ENCODE peak calls at places on chromosomes 2 and 18, in eight cellular contexts. J, Q, M, A, I, Z, K and P are unnamed samples.

GRCh38 chr2:240986787-240987411 is 11.5 kb upstream of the SNED1 start:
- DNase-seq in J (no peak), I (peak), Z (peak), Q (peak), K (peak), M (no peak), A (no peak), P (peak)

GRCh38 chr2:169139993-169140767 is 70.8 kb downstream of the DHRS9 start:
- DNase-seq in A (no peak), Q (no peak), M (no peak), J (no peak), K (no peak), I (no peak), Z (no peak), P (no peak)

GRCh38 chr18:56168049-56168781 is 470.2 kb downstream of the TXNL1 start:
- DNase-seq in I (no peak), K (no peak), Z (peak), J (no peak), A (no peak), M (no peak), Q (peak), P (peak)

GRCh38 chr2:191691016-191691725 is 13.2 kb downstream of the NABP1 start:
- DNase-seq in Q (peak), M (no peak), A (no peak), K (no peak), I (no peak), J (peak), Z (no peak), P (peak)

GRCh38 chr2:27720004-27720551 is 51.4 kb upstream of the MRPL33 start:
- DNase-seq in J (peak), M (peak), Q (peak), I (no peak), Z (no peak), K (no peak), A (no peak), P (peak)

GRCh38 chr2:133498615-133499585 is 69.4 kb downstream of the NCKAP5 start:
- DNase-seq in A (no peak), J (no peak), Q (no peak), M (no peak), Z (no peak), I (no peak), K (no peak), P (no peak)

GRCh38 chr2:121881038-121881437 is 125.6 kb downstream of the TSN start:
- DNase-seq in A (no peak), Q (no peak), J (no peak), I (no peak), K (no peak), M (no peak), Z (no peak), P (no peak)

GRCh38 chr18:74951165-74951760 is 257.7 kb downstream of the PTGR3 start:
- DNase-seq in M (no peak), I (no peak), A (no peak), Z (no peak), K (peak), Q (peak), J (no peak), P (peak)

GRCh38 chr2:95323347-95324155 is 26.4 kb downstream of the KCNIP3 start:
- DNase-seq in K (no peak), I (no peak), Q (peak), A (no peak), M (no peak), J (peak), Z (no peak), P (no peak)

GRCh38 chr2:37798315-37799005 is 126.6 kb upstream of the RMDN2 start:
- DNase-seq in J (no peak), I (no peak), K (no peak), A (no peak), M (no peak), Z (no peak), Q (peak), P (peak)

GRCh38 chr2:1769703-1770422 is 25.5 kb upstream of the PXDN start:
- DNase-seq in M (no peak), J (peak), Q (peak), I (no peak), K (no peak), Z (no peak), A (peak), P (peak)

GRCh38 chr2:149573760-149574159 is 13.8 kb downstream of the MMADHC start:
- DNase-seq in Z (no peak), A (no peak), J (no peak), Q (peak), I (no peak), M (no peak), K (no peak), P (peak)

GRCh38 chr2:239101071-239101470 is 253.2 kb downstream of the TWIST2 start:
- DNase-seq in Q (no peak), I (no peak), J (no peak), A (no peak), Z (no peak), M (no peak), K (no peak), P (no peak)

GRCh38 chr2:129248183-129248582 is 731.3 kb upstream of the RAB6C start:
- DNase-seq in Z (no peak), A (no peak), K (no peak), J (no peak), Q (no peak), M (no peak), I (no peak), P (no peak)

GRCh38 chr2:30631051-30631671 is 176.1 kb downstream of the CAPN13 start:
- DNase-seq in M (no peak), Z (no peak), I (no peak), A (peak), Q (no peak), K (no peak), J (no peak), P (no peak)

GRCh38 chr2:237154050-237154638 is 68.5 kb downstream of the COPS8 start:
- DNase-seq in A (peak), J (peak), M (no peak), I (no peak), K (no peak), Q (peak), Z (no peak), P (peak)

GRCh38 chr2:210531050-210531449 is 25.3 kb upstream of the CPS1 start:
- DNase-seq in Z (no peak), M (no peak), J (no peak), I (no peak), K (no peak), Q (no peak), A (no peak), P (no peak)

GRCh38 chr2:75560022-75560767 is 544 bp downstream of the EVA1A start:
- DNase-seq in J (peak), K (no peak), I (no peak), Q (peak), M (no peak), Z (no peak), A (no peak), P (peak)

GRCh38 chr2:159549234-159549633 is 67.1 kb downstream of the BAZ2B start:
- DNase-seq in A (no peak), Z (no peak), J (no peak), I (no peak), M (no peak), K (no peak), Q (no peak), P (peak)

GRCh38 chr2:69043736-69044400 is 30.9 kb downstream of the ANTXR1 start:
- DNase-seq in Q (no peak), J (no peak), M (no peak), I (no peak), Z (no peak), A (no peak), K (no peak), P (no peak)

GRCh38 chr2:115369380-115369779 is 926.9 kb downstream of the DPP10 start:
- DNase-seq in M (no peak), I (no peak), Z (no peak), J (no peak), A (no peak), Q (no peak), K (no peak), P (no peak)

GRCh38 chr18:75478996-75479870 is 51.7 kb upstream of the SMIM21 start:
- DNase-seq in Q (peak), Z (no peak), J (peak), M (no peak), A (peak), K (no peak), I (no peak), P (peak)

GRCh38 chr2:3958465-3958864 is 255.1 kb downstream of the DCDC2C start:
- DNase-seq in M (no peak), Z (no peak), K (no peak), J (no peak), I (no peak), Q (no peak), A (no peak), P (no peak)

GRCh38 chr18:24051256-24051947 is 36.8 kb downstream of the TTC39C start:
- DNase-seq in J (peak), Q (no peak), A (no peak), I (no peak), Z (no peak), K (no peak), M (no peak), P (peak)

GRCh38 chr18:32469190-32469611 is 1.5 kb downstream of the GAREM1 start:
- DNase-seq in I (no peak), M (no peak), J (peak), A (no peak), K (no peak), Z (no peak), Q (peak), P (peak)

GRCh38 chr2:13919981-13920382 is 712.5 kb upstream of the LRATD1 start:
- DNase-seq in I (no peak), J (no peak), A (no peak), Q (peak), K (no peak), M (no peak), Z (no peak), P (peak)

GRCh38 chr18:28576941-28577340 is 400.0 kb upstream of the CDH2 start:
- DNase-seq in M (no peak), I (no peak), K (no peak), Q (no peak), Z (no peak), A (no peak), J (no peak), P (peak)

GRCh38 chr2:68344031-68344430 is 21.1 kb upstream of the PLEK start:
- DNase-seq in Z (no peak), I (no peak), M (no peak), J (peak), A (no peak), K (no peak), Q (no peak), P (no peak)

GRCh38 chr2:104638795-104639194 is 215.1 kb upstream of the POU3F3 start:
- DNase-seq in M (no peak), Q (no peak), J (no peak), A (no peak), K (no peak), I (no peak), Z (no peak), P (no peak)